ENCODE peak calls at places on chromosomes 13 and 19, in six cellular contexts. L is HepG2, D is GM12878, K is GM12891, X is H1, V is K562. J is an unnamed sample.

GRCh38 chr19:10895920-10896319 is 24.6 kb downstream of the CARM1 start:
- DNase-seq in L (no peak), D (no peak), K (no peak), X (no peak), V (no peak), J (no peak)

GRCh38 chr19:1097810-1098176 is 2.6 kb upstream of the POLR2E start:
- DNase-seq in L (peak; percentile 89), D (no peak), K (no peak), X (no peak), V (no peak), J (no peak)

GRCh38 chr13:110528371-110528770 is 33.2 kb downstream of the RAB20 start:
- DNase-seq in L (no peak), D (no peak), K (no peak), X (no peak), V (no peak), J (no peak)

GRCh38 chr19:29503140-29503758 is 22.5 kb upstream of the VSTM2B start:
- DNase-seq in L (no peak), D (no peak), K (no peak), X (no peak), V (no peak), J (no peak)

GRCh38 chr13:109644956-109645355 is 141.4 kb downstream of the IRS2 start:
- DNase-seq in L (no peak), D (no peak), K (no peak), X (no peak), V (no peak), J (no peak)

GRCh38 chr19:30757836-30758617 is 385.8 kb downstream of the ZNF536 start:
- DNase-seq in L (no peak), D (no peak), K (no peak), X (no peak), V (no peak), J (no peak)

GRCh38 chr19:48043675-48044258 is at the start of gene CABP5:
- DNase-seq in L (no peak), D (no peak), K (no peak), X (no peak), V (peak; percentile 39), J (no peak)

GRCh38 chr19:401836-402535 is 7.0 kb downstream of the C2CD4C start:
- DNase-seq in L (no peak), D (no peak), K (no peak), X (peak; percentile 46), V (no peak), J (no peak)

GRCh38 chr19:2063824-2064223 is 12.8 kb upstream of the MKNK2 start:
- DNase-seq in L (no peak), D (no peak), K (no peak), X (no peak), V (no peak), J (no peak)

GRCh38 chr19:47274891-47275865 is 493 bp downstream of the INAFM1 start:
- DNase-seq in L (no peak), D (no peak), K (no peak), X (peak; percentile 77), V (peak; percentile 45), J (peak; percentile 46)

GRCh38 chr13:32381539-32381938 is 46.4 kb downstream of the N4BP2L1 start:
- DNase-seq in L (peak; percentile 49), D (no peak), K (no peak), X (no peak), V (peak; percentile 13), J (no peak)

GRCh38 chr13:36788276-36788675 is 30.7 kb upstream of the RFXAP start:
- DNase-seq in L (no peak), D (no peak), K (no peak), X (no peak), V (no peak), J (no peak)

GRCh38 chr13:20174656-20175405 is 14.0 kb upstream of the GJA3 start:
- DNase-seq in L (peak; percentile 26), D (peak; percentile 43), K (peak; percentile 65), X (no peak), V (peak; percentile 45), J (peak; percentile 61)

GRCh38 chr13:69213331-69213850 is 894.2 kb upstream of the ATXN8OS start:
- DNase-seq in L (no peak), D (no peak), K (no peak), X (no peak), V (no peak), J (no peak)

GRCh38 chr19:49809155-49809986 is 3.7 kb downstream of the FUZ start:
- DNase-seq in L (peak; percentile 35), D (no peak), K (no peak), X (peak; percentile 82), V (no peak), J (no peak)

GRCh38 chr19:14318873-14319272 is 62.4 kb upstream of the ADGRE5 start:
- DNase-seq in L (no peak), D (no peak), K (no peak), X (peak; percentile 80), V (peak; percentile 67), J (no peak)

GRCh38 chr13:99895428-99895998 is 76.1 kb downstream of the ZIC5 start:
- DNase-seq in L (no peak), D (no peak), K (no peak), X (no peak), V (no peak), J (no peak)

GRCh38 chr13:107277911-107278310 is 710.0 kb upstream of the ARGLU1 start:
- DNase-seq in L (no peak), D (no peak), K (no peak), X (no peak), V (no peak), J (no peak)

GRCh38 chr13:98584668-98585397 is 7.9 kb upstream of the STK24 start:
- DNase-seq in L (no peak), D (no peak), K (no peak), X (no peak), V (no peak), J (no peak)

GRCh38 chr13:50131998-50132936 is 117.0 kb downstream of the KCNRG start:
- DNase-seq in L (no peak), D (no peak), K (no peak), X (no peak), V (no peak), J (no peak)

GRCh38 chr19:18698321-18699167 is 15.1 kb downstream of the CRTC1 start:
- DNase-seq in L (no peak), D (no peak), K (no peak), X (no peak), V (no peak), J (no peak)

GRCh38 chr19:18699403-18700054 is 16.0 kb downstream of the CRTC1 start:
- DNase-seq in L (no peak), D (no peak), K (no peak), X (no peak), V (peak; percentile 47), J (no peak)

GRCh38 chr19:18704054-18704453 is 20.6 kb downstream of the CRTC1 start:
- DNase-seq in L (no peak), D (no peak), K (no peak), X (no peak), V (no peak), J (no peak)

GRCh38 chr19:18700501-18701249 is 17.2 kb downstream of the CRTC1 start:
- DNase-seq in L (no peak), D (peak; percentile 27), K (peak; percentile 84), X (peak; percentile 84), V (peak; percentile 94), J (peak; percentile 81)

DNA sequence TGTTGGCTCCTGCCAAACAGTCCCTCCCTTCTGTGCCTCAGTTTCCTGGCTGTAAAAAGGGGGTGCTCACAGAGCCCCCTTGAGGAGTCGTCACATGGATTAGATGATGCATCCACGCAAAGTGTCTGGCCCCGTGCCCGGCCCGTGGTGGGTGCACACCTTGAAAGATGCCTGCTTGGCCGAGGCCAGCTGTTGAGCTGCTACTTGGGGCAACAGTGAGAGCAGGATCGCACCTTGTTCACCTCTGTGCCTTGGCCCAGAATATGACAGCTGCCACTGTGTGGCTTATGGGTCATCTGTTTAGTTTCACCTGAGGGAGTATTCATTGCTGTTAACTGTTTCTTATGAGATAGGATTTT is 17.7 kb downstream of the CRTC1 start:
- DNase-seq in L (no peak), D (no peak), K (no peak), X (no peak), V (no peak), J (no peak)
- TF ChIP-seq POLR2AphosphoS5 in L (no peak), D (no peak), K (no peak), X (no peak), V (no peak), J (no peak)

DNA sequence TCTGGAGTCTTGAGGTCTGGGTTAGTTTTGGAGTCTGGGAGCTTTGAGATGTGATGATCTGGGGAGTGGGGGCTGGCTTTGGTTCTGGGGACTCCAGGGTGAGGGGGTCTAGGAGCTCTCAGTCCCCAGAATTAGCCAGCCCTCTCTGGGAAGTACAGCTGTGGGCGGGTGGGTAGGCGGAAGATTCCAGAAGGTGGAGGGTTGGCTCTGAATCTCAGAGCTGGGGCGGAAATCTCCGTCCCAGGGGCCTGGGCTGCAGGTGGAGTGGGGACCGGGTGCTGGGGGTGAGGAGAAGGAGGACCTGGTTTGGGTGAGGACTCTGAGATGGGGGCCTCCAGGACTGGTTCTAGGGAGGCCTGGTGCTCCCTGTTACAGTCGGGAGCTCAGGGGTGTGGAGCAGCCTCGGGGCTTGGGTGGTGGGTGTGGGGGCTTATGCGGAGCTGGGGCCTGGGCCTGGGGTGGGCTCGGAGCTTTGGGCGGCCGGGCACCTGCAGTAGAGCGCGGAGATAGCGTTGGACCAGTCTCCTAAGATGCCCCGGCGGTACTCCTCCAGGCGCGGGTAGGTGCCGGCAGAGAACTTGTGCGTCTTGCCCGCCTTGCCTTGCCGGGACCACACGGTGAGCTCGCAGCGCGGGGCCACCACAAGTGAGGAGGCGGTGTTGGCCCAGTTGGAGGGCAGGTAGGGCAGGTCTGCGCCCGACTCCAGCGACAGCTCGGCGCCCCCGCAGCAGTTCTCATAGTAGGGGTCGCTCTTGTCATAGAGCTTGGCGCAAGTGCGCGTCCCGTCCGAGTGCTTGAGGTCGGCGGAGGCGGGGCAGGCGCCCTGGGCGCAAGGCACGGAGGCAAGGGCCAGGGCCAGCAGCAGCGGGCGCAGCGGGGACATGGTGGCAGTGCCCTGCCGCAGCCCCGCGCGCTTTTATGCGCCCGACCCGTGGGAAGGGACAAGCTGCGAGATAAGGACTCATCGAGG is at the start of gene SYCN:
- DNase-seq in L (no peak), D (no peak), K (no peak), X (no peak), V (no peak), J (no peak)
- TF ChIP-seq POLR2A in L (no peak), D (no peak), K (no peak), X (no peak), V (no peak), J (no peak)

GRCh38 chr13:21739771-21740170 is 68.9 kb downstream of the FGF9 start:
- DNase-seq in L (no peak), D (no peak), K (no peak), X (no peak), V (no peak), J (no peak)

GRCh38 chr13:21742041-21742440 is 71.2 kb downstream of the FGF9 start:
- DNase-seq in L (no peak), D (no peak), K (no peak), X (no peak), V (no peak), J (no peak)

GRCh38 chr13:21744149-21744548 is 73.3 kb downstream of the FGF9 start:
- DNase-seq in L (no peak), D (no peak), K (no peak), X (no peak), V (no peak), J (no peak)

GRCh38 chr13:21738636-21739035 is 67.8 kb downstream of the FGF9 start:
- DNase-seq in L (no peak), D (no peak), K (no peak), X (no peak), V (no peak), J (no peak)

GRCh38 chr13:21741396-21741795 is 70.5 kb downstream of the FGF9 start:
- DNase-seq in L (no peak), D (no peak), K (no peak), X (no peak), V (no peak), J (no peak)
- TF ChIP-seq TAF1 in L (no peak), D (no peak), K (no peak), X (no peak), V (no peak), J (no peak)

GRCh38 chr19:12495002-12495802 is 10.6 kb upstream of the ZNF709 start:
- DNase-seq in L (peak; percentile 95), D (peak; percentile 74), K (peak; percentile 79), X (peak; percentile 92), V (peak; percentile 88), J (peak; percentile 67)
- TF ChIP-seq POLR2AphosphoS5 in L (peak; percentile 95), D (peak; percentile 86), K (peak; percentile 66), X (peak; percentile 93), V (peak; percentile 39), J (peak; percentile 36)

J was measured in GM12892.